ENCODE peak calls at places on chromosomes 12 and 14, in eight cellular contexts. R, M, U, O, N, L, E and W are unnamed samples.

GRCh38 chr12:95547522-95548055 is 3.7 kb downstream of the USP44 start:
- DNase-seq in R (no peak), M (peak; percentile 57), U (peak; percentile 81), O (peak; percentile 96), N (peak; percentile 36), L (peak; percentile 32), E (no peak), W (peak; percentile 82)

GRCh38 chr12:13004368-13004767 is 4.3 kb upstream of the HEBP1 start:
- DNase-seq in R (no peak), M (no peak), U (no peak), O (peak; percentile 36), N (peak; percentile 41), L (no peak), E (no peak), W (no peak)

GRCh38 chr12:52223411-52224039 is 9.5 kb upstream of the KRT7 start:
- DNase-seq in R (no peak), M (peak; percentile 75), U (no peak), O (peak; percentile 59), N (no peak), L (no peak), E (no peak), W (no peak)

GRCh38 chr12:96516472-96517417 is 27.4 kb downstream of the CFAP54 start:
- DNase-seq in R (peak; percentile 94), M (peak; percentile 79), U (peak; percentile 63), O (peak; percentile 85), N (peak; percentile 92), L (peak; percentile 59), E (peak; percentile 77), W (peak; percentile 92)

GRCh38 chr12:128415036-128415560 is 148.1 kb downstream of the TMEM132C start:
- DNase-seq in R (no peak), M (no peak), U (no peak), O (no peak), N (no peak), L (no peak), E (no peak), W (peak; percentile 33)

GRCh38 chr12:99498756-99499155 is 148.8 kb upstream of the GARIN6 start:
- DNase-seq in R (no peak), M (peak; percentile 73), U (peak; percentile 94), O (peak; percentile 42), N (peak; percentile 50), L (no peak), E (no peak), W (peak; percentile 46)

GRCh38 chr12:15979096-15980091 is 68.3 kb downstream of the DERA start:
- DNase-seq in R (peak; percentile 24), M (peak; percentile 90), U (peak; percentile 68), O (peak; percentile 93), N (peak; percentile 77), L (no peak), E (no peak), W (peak; percentile 87)

GRCh38 chr12:21073822-21074460 is 57.1 kb upstream of the SLCO1B1 start:
- DNase-seq in R (no peak), M (peak; percentile 46), U (peak; percentile 96), O (no peak), N (no peak), L (no peak), E (no peak), W (peak; percentile 82)

GRCh38 chr14:51310453-51311074 is 70.5 kb downstream of the TMX1 start:
- DNase-seq in R (peak; percentile 94), M (peak; percentile 80), U (no peak), O (peak; percentile 77), N (peak; percentile 57), L (no peak), E (no peak), W (no peak)

GRCh38 chr12:89040146-89040964 is 311.9 kb downstream of the DUSP6 start:
- DNase-seq in R (no peak), M (peak; percentile 27), U (no peak), O (peak; percentile 44), N (peak; percentile 23), L (no peak), E (no peak), W (peak; percentile 55)

GRCh38 chr12:92619730-92620684 is 82.8 kb upstream of the PLEKHG7 start:
- DNase-seq in R (peak; percentile 56), M (peak; percentile 37), U (no peak), O (no peak), N (peak; percentile 31), L (no peak), E (no peak), W (no peak)

GRCh38 chr12:2168808-2169207 is 116.0 kb downstream of the CACNA1C start:
- DNase-seq in R (no peak), M (no peak), U (no peak), O (peak; percentile 49), N (no peak), L (no peak), E (no peak), W (no peak)

GRCh38 chr14:73358187-73358586 is 100.2 kb downstream of the NUMB start:
- DNase-seq in R (no peak), M (no peak), U (no peak), O (no peak), N (no peak), L (no peak), E (no peak), W (no peak)

GRCh38 chr14:72401632-72402428 is 469.6 kb downstream of the RGS6 start:
- DNase-seq in R (no peak), M (no peak), U (no peak), O (no peak), N (no peak), L (no peak), E (no peak), W (no peak)

GRCh38 chr12:69509308-69509736 is 39.1 kb downstream of the FRS2 start:
- DNase-seq in R (peak; percentile 22), M (peak; percentile 64), U (peak; percentile 39), O (peak; percentile 46), N (no peak), L (no peak), E (no peak), W (no peak)

GRCh38 chr12:50221228-50222008 is 54.2 kb upstream of the CERS5 start:
- DNase-seq in R (peak; percentile 78), M (peak; percentile 94), U (peak; percentile 66), O (peak; percentile 91), N (peak; percentile 97), L (peak; percentile 21), E (no peak), W (no peak)

GRCh38 chr14:68231832-68232642 is 412.5 kb downstream of the RAD51B start:
- DNase-seq in R (peak; percentile 77), M (peak; percentile 67), U (no peak), O (peak; percentile 62), N (peak; percentile 46), L (no peak), E (no peak), W (no peak)
- H3K9ac ChIP-seq in R (peak overlapping the region; percentile 74), M (peak overlapping the region; percentile 66), U (no peak overlapping the region), O (peak overlapping the region; percentile 33), N (peak overlapping the region; percentile 67), L (no peak overlapping the region), E (no peak overlapping the region), W (no peak overlapping the region)

GRCh38 chr14:39229601-39230110 is 4.1 kb upstream of the MIA2 start:
- DNase-seq in R (no peak), M (no peak), U (no peak), O (no peak), N (no peak), L (no peak), E (no peak), W (no peak)

GRCh38 chr14:39228509-39229221 is 5.0 kb upstream of the MIA2 start:
- DNase-seq in R (no peak), M (no peak), U (peak; percentile 7), O (no peak), N (no peak), L (no peak), E (no peak), W (no peak)

GRCh38 chr14:39230416-39230815 is 3.3 kb upstream of the MIA2 start:
- DNase-seq in R (no peak), M (peak; percentile 40), U (no peak), O (peak; percentile 42), N (no peak), L (no peak), E (no peak), W (no peak)

GRCh38 chr14:39228044-39228443 is 5.7 kb upstream of the MIA2 start:
- DNase-seq in R (no peak), M (no peak), U (no peak), O (no peak), N (no peak), L (no peak), E (no peak), W (no peak)

DNA sequence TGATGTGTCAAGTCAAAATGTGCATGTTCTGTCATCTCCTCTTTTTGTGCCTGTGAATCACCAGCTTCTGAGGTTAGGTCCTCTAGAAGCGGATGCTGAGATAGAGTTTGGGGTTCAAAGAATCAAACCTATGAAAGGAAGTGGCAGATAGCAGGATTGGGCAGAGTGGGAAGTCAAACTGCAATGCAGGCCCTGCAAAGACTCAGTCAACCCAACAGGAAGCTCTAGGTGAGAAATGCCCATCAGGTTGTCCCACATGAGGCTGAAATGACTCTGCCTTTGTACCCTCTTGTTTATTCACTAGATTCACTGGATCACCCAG is 4.5 kb upstream of the MIA2 start:
- DNase-seq in R (no peak), M (peak; percentile 83), U (peak; percentile 7), O (peak; percentile 7), N (no peak), L (no peak), E (no peak), W (no peak)
- H3K9ac ChIP-seq in R (no peak overlapping the region), M (no peak overlapping the region), U (no peak overlapping the region), O (no peak overlapping the region), N (no peak overlapping the region), L (no peak overlapping the region), E (no peak overlapping the region), W (no peak overlapping the region)

DNA sequence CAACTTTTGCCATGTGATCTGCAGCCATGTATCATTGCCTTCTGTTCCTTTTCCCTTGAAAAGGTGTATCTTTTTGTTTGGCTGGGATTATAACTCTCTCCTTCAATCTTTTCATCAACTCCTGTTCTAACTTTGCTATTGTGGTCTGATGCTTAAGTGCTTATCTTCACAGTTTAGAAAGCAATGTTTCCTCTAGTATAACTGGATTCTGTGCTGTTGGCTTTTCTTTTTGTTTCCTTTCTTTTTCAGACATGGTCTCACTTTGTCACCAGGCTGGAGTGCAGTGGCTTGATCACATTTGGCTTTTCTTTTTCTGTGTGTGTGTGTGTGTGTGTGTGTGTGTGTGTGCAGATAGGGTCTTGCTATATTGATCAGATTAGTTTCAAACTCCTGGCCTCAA is 35.7 kb downstream of the JAG2 start:
- DNase-seq in R (no peak), M (no peak), U (no peak), O (no peak), N (no peak), L (no peak), E (no peak), W (no peak)
- H3K9ac ChIP-seq in R (no peak overlapping the region), M (no peak overlapping the region), U (no peak overlapping the region), O (no peak overlapping the region), N (no peak overlapping the region), L (no peak overlapping the region), E (no peak overlapping the region), W (no peak overlapping the region)

DNA sequence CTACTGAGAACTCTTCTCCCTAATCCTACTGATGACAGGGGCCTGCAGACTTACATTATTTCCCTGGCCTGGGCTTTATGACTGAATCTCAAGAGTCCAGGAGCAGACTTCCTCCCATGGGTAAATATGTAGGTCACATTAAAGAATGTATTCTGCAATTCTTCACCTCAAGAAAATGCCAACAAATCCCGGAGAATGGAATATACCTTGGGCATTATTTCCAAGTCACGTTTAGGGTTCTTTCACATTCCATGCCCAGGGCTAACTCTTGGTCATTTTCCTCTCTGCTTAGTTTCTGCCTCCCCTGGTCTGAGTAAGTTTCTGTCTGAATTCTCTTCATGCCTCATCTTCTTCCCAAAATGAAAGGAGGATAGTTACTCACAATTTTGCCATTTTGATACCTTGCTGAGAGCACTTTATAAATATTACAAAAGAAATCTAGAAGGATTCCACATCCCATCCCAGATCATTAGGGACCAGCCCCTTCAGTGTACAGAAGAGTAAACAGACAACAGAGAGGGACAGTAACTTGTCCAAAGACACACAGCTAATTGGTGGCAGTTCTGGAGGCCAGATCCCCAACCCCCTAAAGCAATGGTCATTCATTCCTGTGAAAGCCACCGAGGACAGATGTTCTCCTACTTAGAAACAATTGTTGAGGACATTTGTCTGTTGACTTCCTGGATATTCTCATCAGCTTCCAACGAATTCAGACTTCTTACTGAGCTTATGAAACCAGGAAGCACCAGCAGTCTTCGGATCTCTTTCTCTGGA is 605 bp downstream of the PAH start:
- DNase-seq in R (no peak), M (no peak), U (no peak), O (no peak), N (no peak), L (no peak), E (no peak), W (no peak)
- H3K9ac ChIP-seq in R (no peak overlapping the region), M (no peak overlapping the region), U (no peak overlapping the region), O (no peak overlapping the region), N (no peak overlapping the region), L (no peak overlapping the region), E (no peak overlapping the region), W (peak overlapping the region; percentile 31)